ENCODE peak calls at places on chromosomes 2 and 18, in five cellular contexts. F, V, C, D and Z are unnamed samples.

GRCh38 chr2:224440988-224441387 is 39.1 kb upstream of the FAM124B start:
- DNase-seq in C (no peak), V (no peak), F (no peak), D (no peak), Z (peak; percentile 60)

GRCh38 chr2:85718885-85719487 is 24.8 kb downstream of the GNLY start:
- DNase-seq in V (no peak), D (no peak), F (no peak), C (no peak), Z (no peak)

GRCh38 chr2:24747299-24747698 is 45.9 kb downstream of the PTRHD1 start:
- DNase-seq in C (no peak), F (no peak), D (no peak), V (no peak), Z (no peak)

GRCh38 chr2:86045541-86045940 is 60.1 kb downstream of the POLR1A start:
- DNase-seq in V (no peak), D (no peak), C (no peak), F (no peak), Z (no peak)

GRCh38 chr2:187936228-187936627 is 355.4 kb upstream of the GULP1 start:
- DNase-seq in V (no peak), F (no peak), C (no peak), D (no peak), Z (no peak)

GRCh38 chr18:11733031-11733430 is 44.0 kb downstream of the GNAL start:
- DNase-seq in C (peak; percentile 55), D (peak; percentile 55), F (peak; percentile 52), V (peak; percentile 71), Z (peak; percentile 51)

GRCh38 chr2:46236006-46236875 is 61.0 kb upstream of the EPAS1 start:
- DNase-seq in V (no peak), F (no peak), D (no peak), C (no peak), Z (no peak)

GRCh38 chr18:36307513-36307912 is 10.0 kb downstream of the FHOD3 start:
- DNase-seq in F (no peak), C (no peak), V (no peak), D (no peak), Z (no peak)

GRCh38 chr2:12665334-12665733 is 51.4 kb upstream of the TRIB2 start:
- DNase-seq in C (no peak), D (no peak), V (no peak), F (no peak), Z (no peak)

GRCh38 chr2:48346124-48346536 is 183.8 kb upstream of the STON1 start:
- DNase-seq in V (peak; percentile 26), C (peak; percentile 27), F (no peak), D (peak; percentile 59), Z (no peak)

GRCh38 chr2:159658887-159659437 is 42.6 kb upstream of the BAZ2B start:
- DNase-seq in D (no peak), C (no peak), F (no peak), V (no peak), Z (no peak)

GRCh38 chr18:58135806-58136331 is 91.8 kb downstream of the NEDD4L start:
- DNase-seq in D (peak; percentile 49), F (peak; percentile 61), C (peak; percentile 71), V (peak; percentile 80), Z (peak; percentile 63)

GRCh38 chr2:12762337-12762736 is 45.6 kb downstream of the TRIB2 start:
- DNase-seq in C (no peak), D (no peak), F (no peak), V (no peak), Z (no peak)

GRCh38 chr2:196166876-196167275 is 4.5 kb downstream of the STK17B start:
- DNase-seq in C (peak; percentile 32), V (peak; percentile 50), D (peak; percentile 45), F (no peak), Z (no peak)

GRCh38 chr2:213688129-213688528 is 403.9 kb downstream of the SPAG16 start:
- DNase-seq in D (no peak), C (no peak), V (no peak), F (no peak), Z (no peak)

GRCh38 chr18:22385718-22386117 is 32.0 kb downstream of the CTAGE1 start:
- DNase-seq in V (peak; percentile 5), C (peak; percentile 62), D (no peak), F (no peak), Z (no peak)

GRCh38 chr2:205975082-205975949 is 110.7 kb downstream of the INO80D start:
- DNase-seq in C (no peak), F (peak; percentile 64), D (peak; percentile 89), V (no peak), Z (no peak)

GRCh38 chr18:14086459-14087231 is 45.6 kb downstream of the ZNF519 start:
- DNase-seq in V (peak; percentile 10), F (peak; percentile 2), D (peak; percentile 5), C (peak; percentile 52), Z (no peak)

GRCh38 chr18:55781481-55781957 is 193.5 kb upstream of the TCF4 start:
- DNase-seq in V (peak; percentile 65), D (peak; percentile 12), F (peak; percentile 7), C (no peak), Z (no peak)

GRCh38 chr2:67570626-67571025 is 173.5 kb downstream of the ETAA1 start:
- DNase-seq in V (no peak), F (no peak), D (no peak), C (no peak), Z (no peak)

GRCh38 chr2:25251461-25252273 is 83.3 kb upstream of the POMC start:
- DNase-seq in C (peak; percentile 34), V (peak; percentile 68), D (no peak), F (peak; percentile 67), Z (no peak)

GRCh38 chr2:161139098-161139987 is 20.9 kb upstream of the TANK start:
- DNase-seq in D (peak; percentile 46), F (no peak), C (no peak), V (peak; percentile 19), Z (no peak)

GRCh38 chr2:186614373-186614772 is 24.5 kb downstream of the ITGAV start:
- DNase-seq in D (no peak), C (no peak), F (no peak), V (no peak), Z (no peak)